ENCODE peak calls at places on chromosomes 2 and 18, in seven cellular contexts. W is astrocyte, S is DND-41, J is GM23338, E is GM23248, L is PC-3, M is MM.1S. K is an unnamed sample.

GRCh38 chr2:36485521-36485920 is 112.4 kb downstream of the FEZ2 start:
- DNase-seq in W (peak), S (no peak), J (no peak), E (peak), L (peak), M (no peak), K (peak)

GRCh38 chr2:105438104-105438929 is 39.5 kb upstream of the FHL2 start:
- DNase-seq in W (peak), S (no peak), J (no peak), E (no peak), L (no peak), M (no peak), K (peak)

GRCh38 chr2:33021542-33022259 is 74.9 kb downstream of the LTBP1 start:
- DNase-seq in W (peak), S (no peak), J (peak), E (peak), L (no peak), M (no peak), K (peak)

GRCh38 chr2:101442667-101443061 is 32.2 kb downstream of the RFX8 start:
- DNase-seq in W (no peak), S (peak), J (peak), E (peak), L (peak), M (no peak), K (no peak)

GRCh38 chr18:77136871-77137665 is 4.5 kb upstream of the MBP start:
- DNase-seq in W (no peak), S (peak), J (no peak), E (no peak), L (no peak), M (no peak), K (no peak)

GRCh38 chr2:147665035-147665434 is 179.8 kb upstream of the ACVR2A start:
- DNase-seq in W (no peak), S (no peak), J (no peak), E (peak), L (no peak), M (no peak), K (peak)

GRCh38 chr2:231765496-231765929 is 15.6 kb downstream of the PDE6D start:
- DNase-seq in W (no peak), S (no peak), J (no peak), E (no peak), L (no peak), M (peak), K (no peak)

GRCh38 chr2:152176113-152176714 is 651 bp upstream of the STAM2 start:
- DNase-seq in W (peak), S (no peak), J (no peak), E (peak), L (peak), M (peak), K (peak)

GRCh38 chr2:56239437-56239836 is 55.6 kb downstream of the CCDC85A start:
- DNase-seq in W (peak), S (no peak), J (no peak), E (peak), L (peak), M (no peak), K (no peak)

GRCh38 chr18:2547477-2548087 is 23.7 kb downstream of the METTL4 start:
- DNase-seq in W (no peak), S (no peak), J (peak), E (peak), L (peak), M (peak), K (peak)

GRCh38 chr18:62435435-62436031 is 87.3 kb upstream of the ZCCHC2 start:
- DNase-seq in W (no peak), S (no peak), J (no peak), E (no peak), L (no peak), M (no peak), K (no peak)

GRCh38 chr2:70671059-70671685 is 96.8 kb downstream of the ADD2 start:
- DNase-seq in W (peak), S (no peak), J (no peak), E (peak), L (peak), M (no peak), K (no peak)

GRCh38 chr2:70668432-70668831 is 99.6 kb downstream of the ADD2 start:
- DNase-seq in W (no peak), S (no peak), J (no peak), E (no peak), L (no peak), M (no peak), K (no peak)

GRCh38 chr2:70668911-70669310 is 99.1 kb downstream of the ADD2 start:
- DNase-seq in W (no peak), S (no peak), J (no peak), E (no peak), L (no peak), M (no peak), K (no peak)

GRCh38 chr2:70670626-70671025 is 97.4 kb downstream of the ADD2 start:
- DNase-seq in W (no peak), S (no peak), J (no peak), E (no peak), L (no peak), M (no peak), K (no peak)

GRCh38 chr2:70670202-70670601 is 97.8 kb downstream of the ADD2 start:
- DNase-seq in W (no peak), S (no peak), J (no peak), E (no peak), L (no peak), M (no peak), K (no peak)
- TF ChIP-seq EZH2 in W (no peak), S (no peak), J (no peak), E (no peak), L (no peak), M (no peak), K (no peak)

DNA sequence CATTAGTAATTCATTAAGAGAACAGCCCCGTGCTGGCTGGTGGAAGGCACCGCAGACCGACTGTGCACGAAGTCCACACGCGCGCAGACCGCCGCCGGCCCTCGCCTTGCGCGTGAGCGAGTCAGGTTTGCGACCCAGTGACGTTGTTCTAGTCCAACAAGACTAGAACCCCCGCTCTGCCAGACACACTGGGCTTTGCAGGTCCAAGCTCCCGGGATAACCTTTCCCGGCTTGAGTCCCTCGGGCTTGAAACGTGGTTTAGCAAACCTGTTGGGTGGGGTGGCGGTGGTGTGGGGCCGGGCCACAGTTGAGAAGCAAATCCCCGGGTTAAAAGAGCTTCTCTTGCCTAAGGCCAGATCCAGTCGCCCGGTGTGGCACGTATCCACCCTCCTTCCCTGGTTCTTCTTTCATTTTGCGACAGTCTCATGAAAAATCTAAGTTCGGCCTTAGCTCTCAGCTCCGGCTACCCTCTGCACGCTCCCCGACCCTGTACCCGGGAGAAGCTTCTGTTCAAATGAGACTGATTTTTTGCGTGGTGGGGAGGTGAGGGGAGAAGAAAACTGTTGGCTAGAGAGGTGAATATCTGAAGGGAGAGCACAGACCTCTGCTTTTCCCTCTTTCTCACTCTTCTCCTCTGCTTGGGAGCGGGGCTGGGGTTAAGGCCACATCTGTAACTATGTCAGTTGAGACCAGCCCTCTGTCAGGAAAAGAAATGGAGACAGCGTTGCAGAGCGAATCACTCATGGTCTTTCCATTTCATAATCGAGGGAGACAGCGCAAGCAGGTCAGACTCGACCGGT is 11.1 kb upstream of the SKOR2 start:
- DNase-seq in W (no peak), S (no peak), J (peak), E (no peak), L (no peak), M (no peak), K (no peak)
- TF ChIP-seq EZH2 in W (peak), S (no peak), J (peak), E (peak), L (no peak), M (no peak), K (no peak)

GRCh38 chr2:174334278-174334715 is 457 bp upstream of the SP9 start:
- DNase-seq in W (no peak), S (no peak), J (peak), E (no peak), L (no peak), M (no peak), K (no peak)
- TF ChIP-seq EZH2 in W (no peak), S (no peak), J (peak), E (no peak), L (no peak), M (no peak), K (peak)

GRCh38 chr18:58590827-58591226 is 38.1 kb downstream of the ALPK2 start:
- DNase-seq in W (no peak), S (no peak), J (no peak), E (peak), L (no peak), M (no peak), K (no peak)

GRCh38 chr18:58592223-58593214 is 36.4 kb downstream of the ALPK2 start:
- DNase-seq in W (no peak), S (no peak), J (no peak), E (no peak), L (no peak), M (no peak), K (no peak)

GRCh38 chr18:58586886-58587285 is 42.0 kb downstream of the ALPK2 start:
- DNase-seq in W (no peak), S (no peak), J (no peak), E (no peak), L (no peak), M (no peak), K (no peak)

GRCh38 chr18:58591286-58591685 is 37.6 kb downstream of the ALPK2 start:
- DNase-seq in W (no peak), S (no peak), J (no peak), E (no peak), L (peak), M (no peak), K (no peak)

GRCh38 chr18:58590231-58590630 is 38.7 kb downstream of the ALPK2 start:
- DNase-seq in W (peak), S (no peak), J (peak), E (peak), L (no peak), M (no peak), K (peak)
- TF ChIP-seq EZH2 in W (no peak), S (no peak), J (no peak), E (no peak), L (no peak), M (no peak), K (no peak)

GRCh38 chr2:228181098-228182019 is at the start of gene SPHKAP:
- DNase-seq in W (no peak), S (no peak), J (peak), E (peak), L (no peak), M (no peak), K (no peak)
- TF ChIP-seq EZH2 in W (no peak), S (no peak), J (peak), E (no peak), L (no peak), M (no peak), K (no peak)

DNA sequence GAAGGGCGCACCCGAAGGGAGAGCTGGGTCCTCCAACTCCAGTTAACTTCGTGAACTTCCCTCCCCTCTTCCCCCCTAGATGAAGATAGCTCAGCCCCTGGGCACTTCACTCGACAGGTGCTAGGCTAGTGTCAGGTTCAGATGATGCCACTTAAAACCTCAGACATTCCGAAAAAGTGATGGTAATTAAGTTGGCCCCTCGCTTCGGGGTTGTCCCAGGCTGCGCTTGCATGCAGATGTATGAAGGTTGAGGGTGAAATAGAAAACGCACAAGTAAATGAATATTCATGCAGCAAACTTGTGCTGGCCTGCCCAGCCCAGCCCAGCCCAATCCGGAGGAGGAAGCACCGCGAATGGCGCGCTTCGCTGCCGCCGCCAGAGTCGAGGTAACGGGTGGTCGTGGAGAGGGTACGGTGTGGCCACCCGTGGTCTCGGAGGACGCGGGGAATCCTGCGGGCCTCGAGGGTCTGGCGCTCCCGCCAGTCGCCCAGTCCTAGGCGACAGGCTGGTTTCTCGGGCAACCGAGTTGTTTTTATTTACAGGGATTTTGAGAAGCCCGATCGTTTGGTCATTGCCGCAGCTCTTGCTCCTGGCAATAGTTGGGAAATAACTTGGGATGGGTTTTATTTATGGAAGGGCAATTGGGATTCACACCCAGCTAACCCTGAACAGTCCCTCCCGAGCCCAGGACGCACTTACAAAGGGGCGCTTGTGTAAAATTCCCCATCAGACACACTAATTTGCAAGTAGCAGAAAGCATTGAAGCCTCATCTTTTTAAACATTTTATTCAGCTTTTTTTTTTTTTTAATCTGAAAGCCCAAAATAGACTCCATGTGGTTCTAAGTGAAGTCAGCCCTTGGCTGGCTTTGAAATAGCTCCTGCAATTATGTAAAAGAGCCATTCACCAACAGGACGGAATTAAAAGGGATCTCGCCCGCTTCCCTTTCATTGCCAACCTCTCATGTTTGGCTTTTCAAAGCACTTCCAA is 3.3 kb upstream of the GBX2 start:
- DNase-seq in W (no peak), S (no peak), J (peak), E (no peak), L (no peak), M (no peak), K (no peak)
- TF ChIP-seq EZH2 in W (peak), S (no peak), J (peak), E (peak), L (no peak), M (no peak), K (peak)

DNA sequence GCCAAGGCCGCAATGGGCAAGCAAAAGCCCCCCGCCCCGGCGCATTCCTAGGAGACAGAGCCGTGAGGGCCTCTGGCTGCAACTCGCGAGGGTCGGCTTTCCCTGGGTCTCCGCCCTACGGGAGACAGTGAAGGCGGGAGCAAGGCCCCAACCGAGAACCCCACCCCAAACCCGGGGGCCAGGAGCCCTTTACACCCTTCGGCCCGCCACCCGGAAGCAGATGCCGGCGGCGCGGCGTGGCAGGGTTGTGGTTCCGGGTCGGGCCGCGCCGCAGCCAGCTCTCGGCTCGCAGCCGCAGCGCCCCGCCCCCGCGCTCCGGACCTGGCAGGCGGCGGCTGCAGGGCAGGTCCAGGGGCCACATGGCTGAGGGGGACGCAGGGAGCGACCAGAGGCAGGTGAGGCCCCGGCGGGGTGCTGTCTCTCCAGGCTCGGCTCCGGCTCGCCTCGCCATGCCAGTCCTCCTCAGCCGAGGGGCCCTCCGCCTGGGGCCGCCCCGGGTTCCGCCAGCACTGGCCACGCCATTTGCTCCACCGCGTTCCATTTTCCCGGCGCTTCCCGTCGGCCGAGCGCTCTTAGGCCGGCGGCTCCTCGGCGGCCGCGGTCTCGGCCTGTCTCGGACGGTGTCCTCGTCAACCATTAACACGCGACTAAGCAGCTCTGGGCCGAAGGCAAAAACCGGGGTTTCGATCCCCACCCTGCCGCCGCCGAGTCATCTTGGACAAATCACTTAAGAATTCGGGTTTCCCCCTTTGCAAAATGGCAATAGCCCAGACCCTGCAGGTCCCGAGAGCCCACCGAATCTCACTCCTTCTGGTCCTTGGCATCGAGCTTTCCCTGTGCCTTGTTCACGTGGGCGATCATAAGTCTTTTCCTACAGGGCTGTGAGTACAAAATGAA is at the start of gene IMPACT:
- DNase-seq in W (peak), S (no peak), J (peak), E (peak), L (peak), M (peak), K (peak)
- TF ChIP-seq EZH2 in W (no peak), S (no peak), J (no peak), E (no peak), L (no peak), M (no peak), K (no peak)

DNA sequence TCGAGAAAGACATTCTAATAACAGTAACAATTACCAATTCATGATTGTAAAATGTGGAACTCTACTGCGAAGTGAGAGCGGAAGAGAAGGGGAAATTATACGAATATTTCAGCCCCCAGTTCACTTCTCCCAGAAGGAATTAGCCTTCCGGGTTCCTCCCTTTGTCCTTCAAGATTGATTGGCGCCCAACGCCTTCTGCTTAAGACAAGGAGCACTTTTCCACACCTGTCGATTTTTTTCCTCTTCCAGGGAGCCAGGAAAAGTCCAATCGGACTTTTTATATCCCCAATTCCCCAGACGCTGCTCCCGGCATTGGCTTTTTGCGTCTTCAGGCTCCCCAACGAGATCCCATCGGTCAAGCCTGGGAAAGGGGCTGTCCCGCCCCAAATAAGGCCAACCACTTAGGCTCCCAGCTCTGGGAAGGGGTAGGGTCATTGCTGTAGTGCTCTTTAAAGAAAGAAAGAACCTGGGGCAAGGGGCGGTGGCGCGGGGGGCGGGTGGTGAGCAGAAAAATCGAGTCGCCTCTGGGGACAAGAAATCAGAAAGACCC is 1.5 kb downstream of the DSC2 start:
- DNase-seq in W (no peak), S (no peak), J (peak), E (no peak), L (no peak), M (no peak), K (no peak)
- TF ChIP-seq EZH2 in W (no peak), S (no peak), J (no peak), E (no peak), L (no peak), M (no peak), K (no peak)

DNA sequence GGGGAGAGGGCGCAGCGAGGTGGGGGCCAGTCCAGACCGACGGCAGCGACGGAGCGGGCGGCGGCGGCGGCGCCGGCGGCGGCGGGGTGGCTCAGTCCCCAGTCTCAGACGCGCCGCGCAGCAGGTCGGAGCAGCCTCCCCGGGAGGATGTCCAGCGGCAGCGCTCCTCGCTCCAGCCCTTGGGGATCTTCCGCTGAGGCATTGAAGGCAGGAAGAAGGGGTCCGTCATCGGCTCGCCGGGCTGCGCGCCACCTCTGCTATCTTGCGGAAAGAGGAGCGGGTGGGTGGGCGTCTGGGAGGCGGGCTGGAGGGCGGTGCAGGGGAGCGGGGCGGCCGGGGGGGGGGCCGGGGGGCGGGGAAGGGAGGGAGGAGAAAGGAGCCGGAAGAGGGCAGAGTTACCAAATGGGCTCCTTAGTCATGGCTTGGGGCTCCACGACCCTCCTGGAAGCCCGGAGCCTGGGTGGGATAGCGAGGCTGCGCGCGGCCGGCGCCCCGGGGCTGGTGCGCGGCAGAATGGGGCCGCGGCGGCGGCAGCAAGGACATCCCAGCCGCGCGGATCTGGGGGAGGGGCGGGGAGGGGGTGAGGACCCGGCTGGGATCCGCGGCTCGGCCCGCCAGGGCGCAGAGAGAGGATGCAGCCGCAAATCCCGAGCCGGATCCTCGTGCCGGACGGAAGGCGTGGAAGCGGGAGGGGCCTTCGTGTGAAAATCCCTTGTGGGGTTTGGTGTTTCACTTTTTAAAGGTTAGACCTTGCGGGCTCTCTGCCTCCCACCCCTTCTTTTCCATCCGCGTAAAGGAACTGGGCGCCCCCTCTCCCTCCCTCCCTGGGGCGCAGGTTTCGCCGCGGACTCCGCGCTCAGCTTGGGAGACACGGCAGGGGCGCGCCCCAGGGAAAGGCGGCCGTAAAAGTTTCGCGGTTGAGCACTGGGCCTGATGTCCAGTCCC is at the start of gene NETO1:
- DNase-seq in W (no peak), S (peak), J (peak), E (no peak), L (peak), M (no peak), K (peak)
- TF ChIP-seq EZH2 in W (no peak), S (peak), J (no peak), E (no peak), L (no peak), M (no peak), K (no peak)